ENCODE peak calls at places on chromosomes 1 and 21, in ten cellular contexts. F is aorta; D is heart right ventricle; O is left lung; Y is IMR-90; V is Panc1; S is right cardiac atrium; J is CD4-positive, CD25-positive, alpha-beta regulatory T cell; Q is RWPE2; K is lower lobe of right lung. A is an unnamed sample. For H3K4me1, the result is how much of the 10 kb centered on the place peaks cover.

GRCh38 chr1:42973304-42973703 is 14.6 kb upstream of the SLC2A1 start:
- ATAC-seq in F (peak), D (peak), O (no peak), Y (no peak), V (peak), S (peak), J (no peak), Q (no peak), K (no peak), A (no peak)

GRCh38 chr1:156550346-156550745 is 22.0 kb downstream of the IQGAP3 start:
- ATAC-seq in F (no peak), D (peak), O (no peak), Y (no peak), V (no peak), S (peak), J (no peak), Q (no peak), K (no peak), A (no peak)

GRCh38 chr1:20358761-20359263 is 68.1 kb downstream of the VWA5B1 start:
- ATAC-seq in F (no peak), D (peak), O (peak), Y (peak), V (no peak), S (peak), J (no peak), Q (peak), K (peak), A (peak)

GRCh38 chr1:200739499-200740290 is 1.0 kb downstream of the CAMSAP2 start:
- ATAC-seq in F (no peak), D (no peak), O (no peak), Y (no peak), V (no peak), S (peak), J (no peak), Q (peak), K (no peak), A (peak)

GRCh38 chr1:167705250-167705649 is 16.5 kb upstream of the MPZL1 start:
- ATAC-seq in F (no peak), D (no peak), O (no peak), Y (no peak), V (no peak), S (no peak), J (no peak), Q (no peak), K (no peak), A (no peak)

GRCh38 chr21:16608209-16608830 is 878.5 kb downstream of the USP25 start:
- ATAC-seq in F (no peak), D (peak), O (peak), Y (no peak), V (no peak), S (peak), J (no peak), Q (no peak), K (no peak), A (no peak)

GRCh38 chr1:167582064-167582463 is 28.5 kb upstream of the CREG1 start:
- ATAC-seq in F (no peak), D (no peak), O (no peak), Y (no peak), V (no peak), S (no peak), J (no peak), Q (no peak), K (no peak), A (no peak)

GRCh38 chr21:36959020-36959835 is 7.2 kb downstream of the HLCS start:
- ATAC-seq in F (no peak), D (no peak), O (no peak), Y (no peak), V (peak), S (peak), J (no peak), Q (peak), K (peak), A (no peak)

GRCh38 chr21:37503848-37504467 is 137.4 kb downstream of the DYRK1A start:
- ATAC-seq in F (no peak), D (no peak), O (no peak), Y (peak), V (no peak), S (no peak), J (no peak), Q (no peak), K (no peak), A (no peak)

GRCh38 chr1:70586046-70586445 is 175.0 kb downstream of the CTH start:
- ATAC-seq in F (no peak), D (no peak), O (no peak), Y (no peak), V (no peak), S (no peak), J (no peak), Q (no peak), K (no peak), A (no peak)

GRCh38 chr21:35603471-35603870 is 456.9 kb downstream of the SETD4 start:
- ATAC-seq in F (no peak), D (no peak), O (no peak), Y (no peak), V (no peak), S (no peak), J (no peak), Q (no peak), K (no peak), A (no peak)
- H3K4me1 ChIP-seq in F (under half), D (under half), O (under half), Y (under half), V (under half), S (under half), J (under half), Q (under half), K (under half), A (under half)

GRCh38 chr21:45096216-45096615 is 21.8 kb downstream of the ADARB1 start:
- ATAC-seq in F (no peak), D (no peak), O (no peak), Y (no peak), V (no peak), S (no peak), J (no peak), Q (no peak), K (no peak), A (no peak)

GRCh38 chr21:45097827-45098387 is 23.5 kb downstream of the ADARB1 start:
- ATAC-seq in F (no peak), D (no peak), O (no peak), Y (no peak), V (no peak), S (no peak), J (no peak), Q (no peak), K (no peak), A (no peak)

GRCh38 chr21:45100866-45101265 is 26.5 kb downstream of the ADARB1 start:
- ATAC-seq in F (no peak), D (no peak), O (no peak), Y (no peak), V (no peak), S (no peak), J (no peak), Q (no peak), K (no peak), A (no peak)

GRCh38 chr21:45095505-45095904 is 21.1 kb downstream of the ADARB1 start:
- ATAC-seq in F (no peak), D (no peak), O (no peak), Y (no peak), V (no peak), S (no peak), J (no peak), Q (no peak), K (no peak), A (no peak)

DNA sequence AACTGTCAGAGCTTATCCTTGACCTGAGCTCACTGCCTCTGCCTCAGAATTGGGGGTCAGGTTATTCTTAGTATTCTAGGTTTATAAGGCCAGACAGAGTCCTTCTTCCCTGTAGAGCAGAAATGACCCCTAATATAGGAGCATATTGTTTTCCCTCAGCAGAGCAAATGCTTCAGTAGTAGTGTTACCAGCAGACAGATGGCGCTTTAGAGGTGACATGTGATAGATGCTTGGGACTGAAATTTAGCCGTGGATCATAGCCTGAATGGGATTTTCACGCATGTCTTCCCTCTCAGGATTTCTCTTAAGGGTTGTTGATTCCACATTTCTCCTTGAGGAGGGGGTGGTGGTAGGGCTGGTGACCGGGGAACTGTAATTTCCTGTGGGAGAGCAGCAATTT is 24.5 kb downstream of the ADARB1 start:
- ATAC-seq in F (no peak), D (no peak), O (peak), Y (no peak), V (no peak), S (no peak), J (no peak), Q (no peak), K (no peak), A (no peak)
- H3K4me1 ChIP-seq in F (under half), D (half or more), O (under half), Y (under half), V (under half), S (under half), J (under half), Q (under half), K (half or more), A (half or more)

GRCh38 chr21:38784458-38785266 is 21.1 kb upstream of the ETS2 start:
- ATAC-seq in F (no peak), D (no peak), O (no peak), Y (no peak), V (no peak), S (no peak), J (no peak), Q (no peak), K (no peak), A (no peak)
- H3K4me1 ChIP-seq in F (under half), D (under half), O (under half), Y (under half), V (under half), S (under half), J (under half), Q (under half), K (under half), A (under half)

GRCh38 chr1:118982281-118982680 is 5.9 kb downstream of the TBX15 start:
- ATAC-seq in F (no peak), D (no peak), O (no peak), Y (no peak), V (no peak), S (no peak), J (no peak), Q (no peak), K (no peak), A (no peak)
- H3K4me1 ChIP-seq in F (under half), D (under half), O (under half), Y (under half), V (under half), S (under half), J (under half), Q (under half), K (under half), A (half or more)

A was measured in gastroesophageal sphincter.